ENCODE peak calls at places on chromosomes 3 and 15, in nine cellular contexts. Y is A549, A is uterus, N is ovary, I is stomach, S is K562, Z is tibial nerve, V is sigmoid colon, O is esophagus squamous epithelium. D is an unnamed sample.
A peak's percentile ranks its signal among the peaks of the same experiment; 100 is the strongest.

GRCh38 chr3:42499478-42499871 is 3.0 kb upstream of the VIPR1 start:
- DNase-seq in Y (no peak), A (no peak), N (no peak), I (peak; percentile 10), S (no peak), Z (no peak), V (peak; percentile 44), O (no peak), D (no peak)

GRCh38 chr3:32009101-32009500 is 27.6 kb downstream of the ZNF860 start:
- DNase-seq in Y (no peak), A (no peak), N (no peak), I (no peak), S (no peak), Z (no peak), V (no peak), O (no peak), D (no peak)

GRCh38 chr3:101854608-101855304 is 5.4 kb downstream of the NFKBIZ start:
- DNase-seq in Y (no peak), A (no peak), N (no peak), I (peak; percentile 55), S (no peak), Z (no peak), V (no peak), O (no peak), D (no peak)

GRCh38 chr15:60414016-60414682 is 16.4 kb upstream of the ANXA2 start:
- DNase-seq in Y (no peak), A (no peak), N (no peak), I (no peak), S (no peak), Z (no peak), V (no peak), O (no peak), D (no peak)

GRCh38 chr3:158434412-158435038 is 136.5 kb upstream of the MLF1 start:
- DNase-seq in Y (peak; percentile 5), A (peak; percentile 23), N (peak; percentile 53), I (peak; percentile 56), S (peak; percentile 80), Z (peak; percentile 47), V (peak; percentile 62), O (no peak), D (no peak)

GRCh38 chr3:142962520-142963265 is 781 bp downstream of the PAQR9 start:
- DNase-seq in Y (no peak), A (no peak), N (no peak), I (no peak), S (no peak), Z (no peak), V (no peak), O (no peak), D (no peak)

GRCh38 chr3:197847866-197848401 is 56.9 kb downstream of the LRCH3 start:
- DNase-seq in Y (no peak), A (no peak), N (no peak), I (no peak), S (peak; percentile 4), Z (no peak), V (no peak), O (no peak), D (no peak)

GRCh38 chr15:100764778-100765457 is 114.7 kb upstream of the ALDH1A3 start:
- DNase-seq in Y (no peak), A (no peak), N (peak; percentile 12), I (no peak), S (no peak), Z (no peak), V (peak; percentile 54), O (no peak), D (peak; percentile 90)

GRCh38 chr3:53161345-53161819 is 373 bp downstream of the PRKCD start:
- DNase-seq in Y (peak; percentile 26), A (peak; percentile 35), N (no peak), I (no peak), S (peak; percentile 23), Z (no peak), V (peak; percentile 73), O (no peak), D (no peak)

GRCh38 chr3:172048599-172048998 is 9.2 kb downstream of the FNDC3B start:
- DNase-seq in Y (no peak), A (no peak), N (no peak), I (no peak), S (no peak), Z (no peak), V (no peak), O (no peak), D (no peak)

GRCh38 chr3:168094580-168094876 is 1.2 kb downstream of the GOLIM4 start:
- DNase-seq in Y (no peak), A (no peak), N (no peak), I (peak; percentile 39), S (no peak), Z (no peak), V (no peak), O (no peak), D (no peak)

GRCh38 chr3:168097381-168097780 is 1.7 kb upstream of the GOLIM4 start:
- DNase-seq in Y (no peak), A (no peak), N (no peak), I (no peak), S (no peak), Z (no peak), V (no peak), O (no peak), D (no peak)

GRCh38 chr3:168095611-168096209 is at the start of gene GOLIM4:
- DNase-seq in Y (peak; percentile 66), A (peak; percentile 93), N (peak; percentile 93), I (peak; percentile 94), S (peak; percentile 96), Z (peak; percentile 82), V (peak; percentile 97), O (peak; percentile 84), D (peak; percentile 96)

GRCh38 chr3:168094877-168095610 is 680 bp downstream of the GOLIM4 start:
- DNase-seq in Y (peak; percentile 44), A (peak; percentile 46), N (peak; percentile 54), I (peak; percentile 48), S (peak; percentile 87), Z (peak; percentile 26), V (peak; percentile 80), O (peak; percentile 22), D (no peak)

GRCh38 chr3:168096210-168096795 is 579 bp upstream of the GOLIM4 start:
- DNase-seq in Y (peak; percentile 67), A (no peak), N (peak; percentile 49), I (peak; percentile 55), S (peak; percentile 85), Z (no peak), V (no peak), O (no peak), D (peak; percentile 94)
- TF ChIP-seq POLR2A in Y (peak; percentile 33), A (no peak), N (no peak), I (no peak), S (peak; percentile 77), Z (no peak), V (no peak), O (no peak), D (no peak)

GRCh38 chr15:47737424-47737823 is 20.1 kb downstream of the SEMA6D start:
- DNase-seq in Y (no peak), A (no peak), N (no peak), I (no peak), S (no peak), Z (no peak), V (no peak), O (no peak), D (no peak)
- H3K4me1 ChIP-seq in Y (no peaks in the 10 kb centered on the region), A (no peaks in the 10 kb centered on the region), N (peaks cover 11% of the 10 kb centered on the region), I (peaks cover 22% of the 10 kb centered on the region), S (no peaks in the 10 kb centered on the region), Z (peaks cover 11% of the 10 kb centered on the region), V (peaks cover 6% of the 10 kb centered on the region), O (no peaks in the 10 kb centered on the region), D (peaks cover 11% of the 10 kb centered on the region)

DNA sequence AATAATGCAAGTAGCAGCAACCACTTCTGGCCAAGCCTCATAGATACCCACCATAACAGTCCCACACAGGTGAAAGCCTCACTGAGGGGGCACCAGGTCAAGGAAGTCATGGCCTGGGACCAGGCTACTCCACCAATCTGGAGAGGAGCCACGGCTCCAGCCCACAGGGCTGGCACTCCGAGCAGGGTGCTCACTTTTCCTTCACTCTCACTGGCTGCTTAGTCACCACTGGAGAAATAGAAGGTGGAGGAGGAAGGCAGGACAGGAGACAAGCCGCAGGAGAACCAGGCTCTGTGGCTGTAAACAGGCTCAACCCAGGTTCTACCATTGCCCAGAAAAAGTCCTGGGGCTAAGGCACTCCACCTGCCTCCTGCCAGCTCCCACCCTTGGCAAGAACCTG is 1.2 kb downstream of the USP19 start:
- DNase-seq in Y (no peak), A (no peak), N (no peak), I (no peak), S (no peak), Z (no peak), V (no peak), O (no peak), D (no peak)
- TF ChIP-seq POLR2A in Y (no peak), A (no peak), N (no peak), I (no peak), S (no peak), Z (no peak), V (no peak), O (no peak), D (no peak)

GRCh38 chr15:41935566-41936020 is 36.8 kb downstream of the EHD4 start:
- DNase-seq in Y (no peak), A (no peak), N (no peak), I (no peak), S (no peak), Z (no peak), V (peak; percentile 38), O (no peak), D (no peak)

GRCh38 chr15:41937568-41937923 is 34.8 kb downstream of the EHD4 start:
- DNase-seq in Y (no peak), A (no peak), N (no peak), I (no peak), S (no peak), Z (no peak), V (no peak), O (no peak), D (no peak)

GRCh38 chr15:41934843-41935242 is 37.5 kb downstream of the EHD4 start:
- DNase-seq in Y (no peak), A (no peak), N (no peak), I (peak; percentile 46), S (no peak), Z (no peak), V (peak; percentile 27), O (no peak), D (no peak)

GRCh38 chr15:41936155-41936554 is 36.2 kb downstream of the EHD4 start:
- DNase-seq in Y (no peak), A (no peak), N (no peak), I (no peak), S (no peak), Z (no peak), V (peak; percentile 34), O (no peak), D (no peak)

DNA sequence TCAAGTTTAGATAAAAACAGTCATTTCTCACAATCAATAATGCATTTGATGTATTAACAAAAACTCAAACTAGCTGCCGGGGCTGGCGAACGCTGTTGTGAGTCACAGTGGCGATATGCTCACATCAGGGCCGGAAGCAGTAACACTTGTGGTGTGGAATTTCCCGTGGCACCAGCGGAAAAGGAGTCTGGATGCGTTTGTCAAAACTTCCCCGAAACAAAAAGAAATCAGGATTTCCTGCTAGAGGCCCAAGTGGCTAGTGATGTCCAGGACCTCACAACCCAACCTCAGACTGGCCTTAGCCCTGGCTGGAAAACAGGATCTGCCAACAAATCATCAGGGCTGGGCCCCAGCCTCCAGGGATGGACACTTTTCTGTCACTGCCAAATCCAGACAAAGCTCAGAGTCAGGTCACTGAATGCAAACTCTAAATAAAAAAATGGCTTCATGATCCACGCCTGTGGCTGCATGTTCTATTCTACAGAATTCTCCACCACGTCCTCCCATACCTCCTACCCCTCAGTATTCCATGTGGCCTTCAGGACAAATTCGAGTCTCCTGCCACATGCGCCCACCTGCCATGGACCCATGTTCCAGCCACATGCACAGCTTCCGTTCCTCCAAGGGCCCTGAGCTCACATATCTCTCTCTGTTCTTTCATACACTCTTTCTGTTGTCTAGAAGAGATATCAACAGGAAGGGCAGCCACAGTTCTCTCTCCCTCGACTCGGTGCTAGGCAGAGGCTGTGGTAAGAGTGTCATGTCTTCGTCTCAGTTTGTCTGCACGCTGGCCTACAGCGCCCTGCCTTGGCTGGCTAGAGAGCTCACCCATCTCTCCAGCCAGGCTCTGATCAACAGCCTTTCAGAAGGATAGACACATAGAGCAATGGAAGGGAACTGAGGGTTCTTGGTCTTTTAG is 35.4 kb downstream of the EHD4 start:
- DNase-seq in Y (no peak), A (no peak), N (no peak), I (peak; percentile 48), S (no peak), Z (no peak), V (no peak), O (no peak), D (no peak)
- H3K4me1 ChIP-seq in Y (peaks cover 52% of the 10 kb centered on the region), A (no peaks in the 10 kb centered on the region), N (no peaks in the 10 kb centered on the region), I (peaks cover 34% of the 10 kb centered on the region), S (peaks cover 3% of the 10 kb centered on the region), Z (peaks cover 19% of the 10 kb centered on the region), V (peaks cover 4% of the 10 kb centered on the region), O (peaks cover 61% of the 10 kb centered on the region), D (peaks cover 74% of the 10 kb centered on the region)